ENCODE peak calls at places on chromosomes 12 and 14, in four cellular contexts. E is effector CD4-positive, alpha-beta T cell; K is MG63; D is left colon. B is an unnamed sample.

GRCh38 chr12:10722905-10723866 is at the start of gene YBX3:
- DNase-seq in E (no peak), K (peak; percentile 84), D (peak; percentile 89), B (peak; percentile 50)

GRCh38 chr14:97707603-97708002 is 910.4 kb downstream of the VRK1 start:
- DNase-seq in K (no peak), E (no peak), D (no peak), B (no peak)

GRCh38 chr12:120851444-120851843 is 52.7 kb downstream of the SPPL3 start:
- DNase-seq in K (no peak), D (no peak), E (no peak), B (no peak)

GRCh38 chr12:9064201-9064814 is 51.4 kb downstream of the A2M start:
- DNase-seq in D (peak; percentile 42), K (peak; percentile 27), E (peak; percentile 21), B (no peak)

GRCh38 chr12:30719060-30719459 is 23.4 kb upstream of the IPO8 start:
- DNase-seq in E (no peak), D (no peak), K (peak; percentile 84), B (no peak)

GRCh38 chr12:128690641-128691040 is 133.1 kb downstream of the SLC15A4 start:
- DNase-seq in E (no peak), K (no peak), D (no peak), B (no peak)

GRCh38 chr14:64387232-64387737 is 868 bp upstream of the MTHFD1 start:
- DNase-seq in D (no peak), K (peak; percentile 38), E (no peak), B (no peak)

GRCh38 chr12:1073652-1074051 is 82.6 kb downstream of the ERC1 start:
- DNase-seq in E (no peak), D (no peak), K (no peak), B (no peak)

GRCh38 chr14:20477211-20477876 is 8.1 kb downstream of the PNP start:
- DNase-seq in E (peak; percentile 20), D (no peak), K (no peak), B (no peak)

GRCh38 chr14:43204816-43205215 is 1302.3 kb downstream of the FSCB start:
- DNase-seq in D (no peak), K (no peak), E (no peak), B (no peak)

GRCh38 chr14:55136868-55137785 is 8.1 kb downstream of the LGALS3 start:
- DNase-seq in D (no peak), K (no peak), E (no peak), B (peak; percentile 60)

GRCh38 chr12:79250186-79250585 is 385.6 kb downstream of the SYT1 start:
- DNase-seq in E (no peak), K (no peak), D (no peak), B (no peak)

GRCh38 chr14:93982684-93983007 is 6.3 kb upstream of the ASB2 start:
- DNase-seq in K (no peak), E (no peak), D (no peak), B (no peak)

GRCh38 chr12:87801860-87802720 is 227.1 kb downstream of the C12orf50 start:
- DNase-seq in D (no peak), K (peak; percentile 20), E (no peak), B (no peak)

GRCh38 chr14:53613404-53614253 is 343.0 kb downstream of the BMP4 start:
- DNase-seq in K (peak; percentile 66), D (no peak), E (no peak), B (no peak)

GRCh38 chr12:29316772-29317171 is 64.2 kb downstream of the ERGIC2 start:
- DNase-seq in E (no peak), D (no peak), K (peak; percentile 84), B (no peak)

GRCh38 chr12:3313066-3313465 is 177.9 kb upstream of the PRMT8 start:
- DNase-seq in E (no peak), K (peak; percentile 60), D (no peak), B (no peak)

B was measured in thoracic aorta.